ENCODE peak calls at places on chromosomes 6 and 20, in nine cellular contexts. One of them, this sample, is unnamed.

GRCh38 chr20:37193821-37194220 is 14.5 kb upstream of the MROH8 start:
- DNase-seq in CD4-positive, alpha-beta T cell: no peak
- DNase-seq in fibroblast of pulmonary artery: no peak
- DNase-seq in GM13977: no peak
- DNase-seq in fibroblast of mammary gland: no peak
- DNase-seq in mammary epithelial cell: no peak
- DNase-seq in cardiac fibroblast: no peak
- DNase-seq in A549: no peak
- DNase-seq in uterus: no peak
- DNase-seq in this sample: no peak

GRCh38 chr6:66522864-66523263 is 815.8 kb upstream of the EYS start:
- DNase-seq in CD4-positive, alpha-beta T cell: no peak
- DNase-seq in fibroblast of pulmonary artery: no peak
- DNase-seq in GM13977: no peak
- DNase-seq in fibroblast of mammary gland: no peak
- DNase-seq in mammary epithelial cell: no peak
- DNase-seq in cardiac fibroblast: no peak
- DNase-seq in A549: no peak
- DNase-seq in uterus: no peak
- DNase-seq in this sample: no peak

GRCh38 chr6:71510057-71510713 is 221.6 kb downstream of the OGFRL1 start:
- DNase-seq in CD4-positive, alpha-beta T cell: no peak
- DNase-seq in fibroblast of pulmonary artery: peak
- DNase-seq in GM13977: peak
- DNase-seq in fibroblast of mammary gland: peak
- DNase-seq in mammary epithelial cell: peak
- DNase-seq in cardiac fibroblast: peak
- DNase-seq in A549: peak
- DNase-seq in uterus: peak
- DNase-seq in this sample: no peak

GRCh38 chr6:49499121-49499520 is 602 bp upstream of the GLYATL3 start:
- DNase-seq in CD4-positive, alpha-beta T cell: no peak
- DNase-seq in fibroblast of pulmonary artery: no peak
- DNase-seq in GM13977: no peak
- DNase-seq in fibroblast of mammary gland: no peak
- DNase-seq in mammary epithelial cell: no peak
- DNase-seq in cardiac fibroblast: no peak
- DNase-seq in A549: no peak
- DNase-seq in uterus: no peak
- DNase-seq in this sample: no peak

GRCh38 chr6:165178056-165178455 is 131.3 kb downstream of the C6orf118 start:
- DNase-seq in CD4-positive, alpha-beta T cell: no peak
- DNase-seq in fibroblast of pulmonary artery: no peak
- DNase-seq in GM13977: no peak
- DNase-seq in fibroblast of mammary gland: peak
- DNase-seq in mammary epithelial cell: peak
- DNase-seq in cardiac fibroblast: no peak
- DNase-seq in A549: peak
- DNase-seq in uterus: no peak
- DNase-seq in this sample: no peak

GRCh38 chr20:48657426-48658197 is 170.2 kb downstream of the PREX1 start:
- DNase-seq in CD4-positive, alpha-beta T cell: peak
- DNase-seq in fibroblast of pulmonary artery: peak
- DNase-seq in GM13977: peak
- DNase-seq in fibroblast of mammary gland: peak
- DNase-seq in mammary epithelial cell: peak
- DNase-seq in cardiac fibroblast: peak
- DNase-seq in A549: peak
- DNase-seq in uterus: peak
- DNase-seq in this sample: peak

GRCh38 chr20:21235713-21236445 is 67.3 kb upstream of the XRN2 start:
- DNase-seq in CD4-positive, alpha-beta T cell: peak
- DNase-seq in fibroblast of pulmonary artery: peak
- DNase-seq in GM13977: peak
- DNase-seq in fibroblast of mammary gland: peak
- DNase-seq in mammary epithelial cell: peak
- DNase-seq in cardiac fibroblast: peak
- DNase-seq in A549: peak
- DNase-seq in uterus: peak
- DNase-seq in this sample: no peak

GRCh38 chr20:60057866-60058807 is 99.9 kb downstream of the CDH26 start:
- DNase-seq in CD4-positive, alpha-beta T cell: peak
- DNase-seq in fibroblast of pulmonary artery: peak
- DNase-seq in GM13977: no peak
- DNase-seq in fibroblast of mammary gland: peak
- DNase-seq in mammary epithelial cell: no peak
- DNase-seq in cardiac fibroblast: peak
- DNase-seq in A549: no peak
- DNase-seq in uterus: no peak
- DNase-seq in this sample: no peak

GRCh38 chr6:149636116-149636515 is 12.4 kb downstream of the KATNA1 start:
- DNase-seq in CD4-positive, alpha-beta T cell: no peak
- DNase-seq in fibroblast of pulmonary artery: peak
- DNase-seq in GM13977: no peak
- DNase-seq in fibroblast of mammary gland: peak
- DNase-seq in mammary epithelial cell: peak
- DNase-seq in cardiac fibroblast: peak
- DNase-seq in A549: peak
- DNase-seq in uterus: no peak
- DNase-seq in this sample: no peak

GRCh38 chr6:51934098-51934497 is 153.3 kb downstream of the PKHD1 start:
- DNase-seq in CD4-positive, alpha-beta T cell: no peak
- DNase-seq in fibroblast of pulmonary artery: no peak
- DNase-seq in GM13977: peak
- DNase-seq in fibroblast of mammary gland: no peak
- DNase-seq in mammary epithelial cell: no peak
- DNase-seq in cardiac fibroblast: no peak
- DNase-seq in A549: peak
- DNase-seq in uterus: no peak
- DNase-seq in this sample: no peak

GRCh38 chr20:54100563-54100962 is 30.2 kb upstream of the BCAS1 start:
- DNase-seq in CD4-positive, alpha-beta T cell: no peak
- DNase-seq in fibroblast of pulmonary artery: no peak
- DNase-seq in GM13977: no peak
- DNase-seq in fibroblast of mammary gland: no peak
- DNase-seq in mammary epithelial cell: no peak
- DNase-seq in cardiac fibroblast: no peak
- DNase-seq in A549: no peak
- DNase-seq in uterus: no peak
- DNase-seq in this sample: no peak

GRCh38 chr6:101806241-101806640 is 412.7 kb downstream of the GRIK2 start:
- DNase-seq in CD4-positive, alpha-beta T cell: no peak
- DNase-seq in fibroblast of pulmonary artery: peak
- DNase-seq in GM13977: no peak
- DNase-seq in fibroblast of mammary gland: peak
- DNase-seq in mammary epithelial cell: peak
- DNase-seq in cardiac fibroblast: peak
- DNase-seq in A549: no peak
- DNase-seq in uterus: no peak
- DNase-seq in this sample: no peak

GRCh38 chr20:18165553-18165952 is 27.9 kb downstream of the KAT14 start:
- DNase-seq in CD4-positive, alpha-beta T cell: no peak
- DNase-seq in fibroblast of pulmonary artery: no peak
- DNase-seq in GM13977: no peak
- DNase-seq in fibroblast of mammary gland: peak
- DNase-seq in mammary epithelial cell: no peak
- DNase-seq in cardiac fibroblast: peak
- DNase-seq in A549: no peak
- DNase-seq in uterus: no peak
- DNase-seq in this sample: no peak

DNA sequence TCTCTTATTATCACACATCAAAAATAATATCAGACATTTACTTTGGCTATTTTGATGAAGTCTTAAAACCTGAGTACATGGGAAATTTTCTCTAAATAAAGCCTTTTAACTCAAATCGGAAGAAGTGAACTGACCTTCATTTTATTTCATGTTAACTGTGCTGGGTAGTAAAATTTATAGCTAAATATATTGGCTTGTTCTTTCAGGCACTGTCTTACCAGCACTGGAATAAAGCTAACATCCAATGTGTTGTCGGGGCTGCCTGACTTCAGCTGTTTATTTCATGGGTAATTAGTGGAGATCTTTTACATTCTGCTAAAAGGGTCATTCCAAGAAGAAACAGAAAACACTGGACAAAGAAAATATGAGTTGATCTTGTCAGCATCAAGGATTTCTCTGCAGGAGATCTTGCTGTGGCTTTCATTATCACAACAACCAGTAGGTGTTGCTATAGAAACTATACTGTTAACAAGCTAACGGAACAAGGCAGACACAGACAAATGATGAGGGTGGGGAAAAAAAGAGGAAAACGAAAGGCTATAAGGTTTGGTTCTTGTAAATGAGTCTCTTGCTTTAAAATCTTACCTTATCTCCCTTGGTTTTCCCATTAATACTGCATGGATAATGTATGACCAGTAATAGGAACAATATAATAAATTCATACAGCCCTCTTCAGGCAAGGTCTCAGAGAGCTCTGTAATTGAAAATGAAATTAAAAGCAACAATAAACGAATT is 206.9 kb downstream of the SIM1 start:
- DNase-seq in CD4-positive, alpha-beta T cell: no peak
- DNase-seq in fibroblast of pulmonary artery: peak
- DNase-seq in GM13977: peak
- DNase-seq in fibroblast of mammary gland: peak
- DNase-seq in mammary epithelial cell: no peak
- DNase-seq in cardiac fibroblast: peak
- DNase-seq in A549: peak
- DNase-seq in uterus: no peak
- DNase-seq in this sample: no peak
- TF ChIP-seq CTCF in CD4-positive, alpha-beta T cell: no peak
- TF ChIP-seq CTCF in fibroblast of pulmonary artery: peak
- TF ChIP-seq CTCF in GM13977: peak
- TF ChIP-seq CTCF in fibroblast of mammary gland: peak
- TF ChIP-seq CTCF in mammary epithelial cell: peak
- TF ChIP-seq CTCF in cardiac fibroblast: no peak
- TF ChIP-seq CTCF in A549: peak
- TF ChIP-seq CTCF in uterus: no peak
- TF ChIP-seq CTCF in this sample: no peak

GRCh38 chr6:166465671-166466087 is 82.9 kb upstream of the MPC1 start:
- DNase-seq in CD4-positive, alpha-beta T cell: no peak
- DNase-seq in fibroblast of pulmonary artery: peak
- DNase-seq in GM13977: no peak
- DNase-seq in fibroblast of mammary gland: peak
- DNase-seq in mammary epithelial cell: no peak
- DNase-seq in cardiac fibroblast: peak
- DNase-seq in A549: peak
- DNase-seq in uterus: peak
- DNase-seq in this sample: no peak
- TF ChIP-seq CTCF in CD4-positive, alpha-beta T cell: no peak
- TF ChIP-seq CTCF in fibroblast of pulmonary artery: peak
- TF ChIP-seq CTCF in GM13977: no peak
- TF ChIP-seq CTCF in fibroblast of mammary gland: peak
- TF ChIP-seq CTCF in mammary epithelial cell: no peak
- TF ChIP-seq CTCF in cardiac fibroblast: peak
- TF ChIP-seq CTCF in A549: no peak
- TF ChIP-seq CTCF in uterus: peak
- TF ChIP-seq CTCF in this sample: no peak

GRCh38 chr6:161152904-161153662 is 120.8 kb downstream of the AGPAT4 start:
- DNase-seq in CD4-positive, alpha-beta T cell: no peak
- DNase-seq in fibroblast of pulmonary artery: peak
- DNase-seq in GM13977: peak
- DNase-seq in fibroblast of mammary gland: peak
- DNase-seq in mammary epithelial cell: no peak
- DNase-seq in cardiac fibroblast: peak
- DNase-seq in A549: no peak
- DNase-seq in uterus: no peak
- DNase-seq in this sample: no peak
- TF ChIP-seq CTCF in CD4-positive, alpha-beta T cell: no peak
- TF ChIP-seq CTCF in fibroblast of pulmonary artery: peak
- TF ChIP-seq CTCF in GM13977: peak
- TF ChIP-seq CTCF in fibroblast of mammary gland: peak
- TF ChIP-seq CTCF in mammary epithelial cell: peak
- TF ChIP-seq CTCF in cardiac fibroblast: peak
- TF ChIP-seq CTCF in A549: peak
- TF ChIP-seq CTCF in uterus: peak
- TF ChIP-seq CTCF in this sample: peak

DNA sequence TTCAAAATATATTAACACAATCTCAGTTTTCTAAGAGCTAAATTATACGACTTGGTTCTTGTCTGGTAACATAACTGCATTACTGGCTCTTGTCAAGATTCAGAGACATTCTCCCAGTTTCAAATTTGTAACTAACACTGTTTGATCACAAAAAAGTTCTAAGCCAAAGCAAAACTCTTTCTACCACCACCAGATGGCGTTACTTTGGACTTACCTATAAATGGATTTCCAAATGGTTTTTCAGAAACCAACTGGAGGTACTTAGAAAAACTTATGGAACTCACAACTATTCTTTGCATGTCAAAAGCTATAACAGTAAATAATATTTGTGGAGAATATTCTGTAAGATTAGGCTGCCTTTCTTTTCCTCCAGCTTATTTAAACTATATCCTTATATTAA is 34.2 kb upstream of the GFRAL start:
- DNase-seq in CD4-positive, alpha-beta T cell: no peak
- DNase-seq in fibroblast of pulmonary artery: peak
- DNase-seq in GM13977: peak
- DNase-seq in fibroblast of mammary gland: peak
- DNase-seq in mammary epithelial cell: no peak
- DNase-seq in cardiac fibroblast: peak
- DNase-seq in A549: peak
- DNase-seq in uterus: no peak
- DNase-seq in this sample: no peak
- TF ChIP-seq CTCF in CD4-positive, alpha-beta T cell: no peak
- TF ChIP-seq CTCF in fibroblast of pulmonary artery: peak
- TF ChIP-seq CTCF in GM13977: peak
- TF ChIP-seq CTCF in fibroblast of mammary gland: peak
- TF ChIP-seq CTCF in mammary epithelial cell: peak
- TF ChIP-seq CTCF in cardiac fibroblast: peak
- TF ChIP-seq CTCF in A549: peak
- TF ChIP-seq CTCF in uterus: no peak
- TF ChIP-seq CTCF in this sample: peak

DNA sequence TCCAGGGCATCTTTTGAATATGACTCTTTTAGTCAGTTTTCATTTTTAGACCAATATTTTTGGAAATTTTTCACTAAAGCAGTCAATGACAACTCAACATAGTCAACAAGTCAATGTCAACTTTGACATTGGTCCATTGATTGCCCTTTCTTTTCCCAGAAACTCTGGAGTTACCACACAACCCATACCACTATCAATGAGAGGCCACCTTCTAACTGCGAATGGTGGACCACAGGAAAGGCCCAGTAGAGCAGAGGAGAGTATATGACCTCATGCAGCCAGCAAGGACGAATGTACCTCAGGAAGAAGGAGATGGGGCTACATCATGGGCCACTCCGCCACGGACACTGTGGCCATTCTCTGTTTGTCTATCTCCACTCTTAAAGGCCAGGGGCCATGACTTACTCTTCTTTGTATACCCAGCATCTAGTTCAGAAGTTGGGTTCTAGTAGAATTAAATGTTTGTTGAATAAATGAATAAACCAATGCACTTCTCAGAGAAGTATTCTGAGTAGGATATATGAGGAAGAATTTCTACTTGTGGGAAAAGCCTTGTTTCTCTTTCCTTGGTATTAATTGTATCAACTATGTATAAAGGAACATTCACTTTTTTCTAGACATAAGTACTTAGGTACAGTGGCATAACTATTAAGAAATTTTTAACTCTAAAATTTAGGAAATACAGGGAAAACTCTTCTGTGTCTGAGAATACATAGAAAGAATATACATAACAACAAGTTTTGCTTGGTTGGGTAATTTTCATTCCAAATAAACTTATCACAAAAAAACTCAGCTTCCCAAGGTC is 562 bp upstream of the SMLR1 start:
- DNase-seq in CD4-positive, alpha-beta T cell: no peak
- DNase-seq in fibroblast of pulmonary artery: no peak
- DNase-seq in GM13977: no peak
- DNase-seq in fibroblast of mammary gland: no peak
- DNase-seq in mammary epithelial cell: no peak
- DNase-seq in cardiac fibroblast: no peak
- DNase-seq in A549: no peak
- DNase-seq in uterus: no peak
- DNase-seq in this sample: no peak
- TF ChIP-seq CTCF in CD4-positive, alpha-beta T cell: no peak
- TF ChIP-seq CTCF in fibroblast of pulmonary artery: no peak
- TF ChIP-seq CTCF in GM13977: no peak
- TF ChIP-seq CTCF in fibroblast of mammary gland: no peak
- TF ChIP-seq CTCF in mammary epithelial cell: no peak
- TF ChIP-seq CTCF in cardiac fibroblast: no peak
- TF ChIP-seq CTCF in A549: no peak
- TF ChIP-seq CTCF in uterus: no peak
- TF ChIP-seq CTCF in this sample: no peak